ENCODE peak calls at places on chromosomes 6 and 20, in eight cellular contexts. M, C, S, B, W, D, L and T are unnamed samples.

GRCh38 chr20:63317601-63318291 is 24.8 kb downstream of the COL20A1 start:
- DNase-seq in B (no peak), M (no peak), W (no peak), C (no peak), D (no peak), L (no peak), S (no peak), T (no peak)

GRCh38 chr6:44235891-44236516 is 10.9 kb upstream of the HSP90AB1 start:
- DNase-seq in M (no peak), C (no peak), B (no peak), L (no peak), D (no peak), S (no peak), W (no peak), T (no peak)

GRCh38 chr6:119079288-119079809 is 885 bp upstream of the FAM184A start:
- DNase-seq in W (no peak), C (no peak), M (no peak), B (no peak), L (no peak), D (no peak), S (peak), T (no peak)

GRCh38 chr6:25054469-25054868 is 118.7 kb upstream of the RIPOR2 start:
- DNase-seq in B (peak), L (peak), C (no peak), S (no peak), M (no peak), D (no peak), W (no peak), T (no peak)

GRCh38 chr6:133688705-133689492 is 200.0 kb upstream of the TCF21 start:
- DNase-seq in W (no peak), S (no peak), L (no peak), D (no peak), M (no peak), C (no peak), B (no peak), T (no peak)

GRCh38 chr20:25632940-25633790 is 9.4 kb upstream of the NANP start:
- DNase-seq in W (no peak), L (no peak), B (no peak), D (no peak), M (no peak), S (no peak), C (no peak), T (no peak)

GRCh38 chr6:112899541-112899940 is 552.4 kb downstream of the RFPL4B start:
- DNase-seq in C (no peak), B (no peak), W (no peak), D (no peak), S (no peak), M (no peak), L (no peak), T (no peak)

GRCh38 chr6:150391890-150392289 is 23.1 kb downstream of the IYD start:
- DNase-seq in M (no peak), S (no peak), W (no peak), C (no peak), B (no peak), D (no peak), L (no peak), T (no peak)

GRCh38 chr6:156390621-156391378 is 386.4 kb upstream of the ARID1B start:
- DNase-seq in C (no peak), B (no peak), L (no peak), D (no peak), W (no peak), S (no peak), M (no peak), T (no peak)

GRCh38 chr6:139881251-139881650 is 506.8 kb upstream of the CITED2 start:
- DNase-seq in W (no peak), D (no peak), S (no peak), C (no peak), M (no peak), L (no peak), B (no peak), T (no peak)

GRCh38 chr20:48800227-48800626 is 27.6 kb downstream of the PREX1 start:
- DNase-seq in C (no peak), M (no peak), D (no peak), B (no peak), W (no peak), S (no peak), L (no peak), T (no peak)

GRCh38 chr6:124148225-124148624 is 344.6 kb downstream of the NKAIN2 start:
- DNase-seq in L (no peak), S (no peak), D (no peak), B (no peak), C (no peak), M (no peak), W (no peak), T (no peak)

GRCh38 chr6:10528170-10528981 is 7.2 kb downstream of the GCNT2 start:
- DNase-seq in D (no peak), B (peak), C (no peak), S (peak), W (peak), L (peak), M (peak), T (peak)

GRCh38 chr20:43388267-43389081 is 69.2 kb upstream of the SRSF6 start:
- DNase-seq in D (peak), S (no peak), M (no peak), B (peak), W (no peak), L (no peak), C (no peak), T (no peak)

GRCh38 chr20:20009784-20010253 is 7.3 kb upstream of the NAA20 start:
- DNase-seq in L (no peak), B (peak), W (no peak), M (no peak), S (no peak), D (no peak), C (no peak), T (no peak)

GRCh38 chr6:8229913-8230312 is 127.6 kb upstream of the EEF1E1 start:
- DNase-seq in C (no peak), B (no peak), W (no peak), L (no peak), M (no peak), D (no peak), S (no peak), T (no peak)

GRCh38 chr20:12970372-12970821 is 38.4 kb upstream of the SPTLC3 start:
- DNase-seq in S (no peak), W (no peak), B (peak), M (no peak), C (no peak), L (peak), D (no peak), T (peak)

GRCh38 chr6:14784596-14785360 is 461.1 kb upstream of the JARID2 start:
- DNase-seq in B (no peak), W (no peak), S (peak), D (no peak), C (peak), L (no peak), M (no peak), T (no peak)

GRCh38 chr6:84033523-84034451 is at the start of gene MRAP2:
- DNase-seq in W (no peak), S (peak), M (no peak), L (no peak), B (peak), C (peak), D (peak), T (peak)

GRCh38 chr6:56356431-56356830 is 109.1 kb upstream of the COL21A1 start:
- DNase-seq in M (no peak), B (peak), L (no peak), S (no peak), C (no peak), D (no peak), W (no peak), T (no peak)

GRCh38 chr6:3240595-3240994 is 13.1 kb upstream of the TUBB2B start:
- DNase-seq in S (no peak), B (no peak), D (no peak), C (no peak), W (no peak), M (no peak), L (no peak), T (no peak)

GRCh38 chr6:45310118-45310788 is 17.9 kb upstream of the RUNX2 start:
- DNase-seq in W (peak), B (no peak), S (no peak), D (no peak), M (no peak), C (no peak), L (no peak), T (peak)